ENCODE peak calls at places on chromosomes 16 and 17, in six cellular contexts. Y is NCI-H1105; U is CD4-positive, alpha-beta memory T cell; P is activated CD8-positive, alpha-beta memory T cell treated with anti-CD3 and anti-CD28 coated beads for 4 hours; F is substantia nigra; E is Karpas-422. K is an unnamed sample.

GRCh38 chr16:47311738-47312505 is 148.9 kb downstream of the ITFG1 start:
- DNase-seq in Y (peak), U (no peak), P (no peak), F (no peak), E (peak), K (peak)

GRCh38 chr16:8768701-8769100 is 28.7 kb downstream of the TMEM186 start:
- DNase-seq in Y (no peak), U (no peak), P (no peak), F (no peak), E (no peak), K (no peak)

GRCh38 chr16:66207139-66207863 is 159.2 kb upstream of the CDH5 start:
- DNase-seq in Y (peak), U (no peak), P (no peak), F (no peak), E (peak), K (no peak)

GRCh38 chr16:67165121-67166034 is 833 bp downstream of the HSF4 start:
- DNase-seq in Y (no peak), U (no peak), P (no peak), F (no peak), E (no peak), K (no peak)

GRCh38 chr17:2566056-2566455 is 27.4 kb upstream of the PAFAH1B1 start:
- DNase-seq in Y (no peak), U (no peak), P (no peak), F (no peak), E (no peak), K (no peak)

GRCh38 chr16:84885024-84885910 is 65.5 kb downstream of the CRISPLD2 start:
- DNase-seq in Y (no peak), U (no peak), P (no peak), F (peak), E (no peak), K (no peak)

GRCh38 chr16:85481206-85481605 is 131.9 kb upstream of the GSE1 start:
- DNase-seq in Y (no peak), U (no peak), P (no peak), F (no peak), E (no peak), K (no peak)

GRCh38 chr16:65342231-65342866 is 220.5 kb upstream of the CDH11 start:
- DNase-seq in Y (no peak), U (no peak), P (no peak), F (no peak), E (no peak), K (no peak)

GRCh38 chr16:77212736-77213541 is 13.7 kb downstream of the SYCE1L start:
- DNase-seq in Y (peak), U (peak), P (peak), F (no peak), E (peak), K (no peak)

GRCh38 chr16:69833791-69834282 is 71.7 kb downstream of the WWP2 start:
- DNase-seq in Y (no peak), U (no peak), P (no peak), F (no peak), E (no peak), K (no peak)

GRCh38 chr17:74757931-74758845 is 9.8 kb downstream of the NHERF1 start:
- DNase-seq in Y (no peak), U (no peak), P (no peak), F (no peak), E (no peak), K (no peak)

K was measured in HCT116.